ENCODE peak calls at places on chromosomes 12 and 14, in four cellular contexts. A, Z, Y and X are unnamed samples.

GRCh38 chr12:121536058-121536928 is 44.5 kb downstream of the KDM2B start:
- DNase-seq in A (peak), Z (peak), Y (peak), X (peak)

GRCh38 chr12:47970843-47971242 is 7.4 kb downstream of the TMEM106C start:
- DNase-seq in A (no peak), Z (no peak), Y (no peak), X (no peak)

GRCh38 chr14:23006544-23007419 is 3.2 kb downstream of the C14orf93 start:
- DNase-seq in A (peak), Z (peak), Y (peak), X (peak)

GRCh38 chr12:84508325-84508861 is 404.2 kb downstream of the SLC6A15 start:
- DNase-seq in A (peak), Z (peak), Y (no peak), X (no peak)

GRCh38 chr12:75666980-75667359 is 155.6 kb upstream of the KRR1 start:
- DNase-seq in A (no peak), Z (peak), Y (no peak), X (no peak)

GRCh38 chr12:21991526-21991925 is 50.3 kb upstream of the ABCC9 start:
- DNase-seq in A (no peak), Z (no peak), Y (no peak), X (no peak)

GRCh38 chr12:47746523-47746922 is 12.2 kb downstream of the RAPGEF3 start:
- DNase-seq in A (no peak), Z (no peak), Y (no peak), X (no peak)

GRCh38 chr12:30847259-30847658 is 79.3 kb upstream of the TSPAN11 start:
- DNase-seq in A (peak), Z (peak), Y (no peak), X (peak)

GRCh38 chr12:1859643-1860042 is 39.3 kb downstream of the LRTM2 start:
- DNase-seq in A (no peak), Z (peak), Y (no peak), X (no peak)

GRCh38 chr12:69062838-69063237 is 129.9 kb upstream of the CPM start:
- DNase-seq in A (peak), Z (no peak), Y (no peak), X (no peak)

GRCh38 chr12:62632521-62632920 is 165.9 kb downstream of the MON2 start:
- DNase-seq in A (peak), Z (peak), Y (peak), X (no peak)

GRCh38 chr12:132367401-132367851 is 38.0 kb upstream of the GALNT9 start:
- DNase-seq in A (no peak), Z (peak), Y (no peak), X (no peak)

GRCh38 chr12:124613151-124613585 is 45.8 kb upstream of the NCOR2 start:
- DNase-seq in A (no peak), Z (peak), Y (no peak), X (peak)

GRCh38 chr14:30034049-30034635 is 106.5 kb upstream of the PRKD1 start:
- DNase-seq in A (no peak), Z (peak), Y (no peak), X (peak)

GRCh38 chr12:77751939-77752338 is 78.8 kb upstream of the NAV3 start:
- DNase-seq in A (no peak), Z (peak), Y (no peak), X (no peak)

GRCh38 chr14:100428727-100429126 is 105.6 kb downstream of the SLC25A47 start:
- DNase-seq in A (no peak), Z (peak), Y (no peak), X (no peak)

GRCh38 chr12:53057816-53058500 is 8.1 kb downstream of the TNS2 start:
- DNase-seq in A (no peak), Z (no peak), Y (no peak), X (no peak)